ENCODE peak calls at places on chromosomes 11 and 22, in four cellular contexts. G is K562, O is WTC11, H is HepG2. T is an unnamed sample.
A peak's percentile ranks its signal among the peaks of the same experiment; 100 is the strongest.

GRCh38 chr11:19903620-19904069 is 191.0 kb downstream of the NAV2 start:
- DNase-seq in G (peak; percentile 77), O (peak; percentile 85), H (peak; percentile 60), T (peak; percentile 3)

GRCh38 chr11:3107608-3108182 is 50.5 kb upstream of the CARS1 start:
- DNase-seq in G (no peak), O (peak; percentile 22), H (no peak), T (no peak)

GRCh38 chr11:11291432-11292015 is 61.5 kb downstream of the CSNK2A3 start:
- DNase-seq in G (no peak), O (no peak), H (peak; percentile 19), T (no peak)

GRCh38 chr11:45354976-45355705 is 69.0 kb upstream of the SYT13 start:
- DNase-seq in G (peak; percentile 83), O (peak; percentile 86), H (no peak), T (no peak)

GRCh38 chr11:134524201-134524600 is 112.2 kb upstream of the B3GAT1 start:
- DNase-seq in G (no peak), O (peak; percentile 6), H (no peak), T (no peak)

GRCh38 chr11:76787911-76788596 is 4.9 kb downstream of the TSKU start:
- DNase-seq in G (peak; percentile 92), O (no peak), H (peak; percentile 75), T (no peak)

GRCh38 chr22:49398115-49398514 is 429.6 kb downstream of the BRD1 start:
- DNase-seq in G (no peak), O (no peak), H (no peak), T (no peak)

GRCh38 chr11:75490221-75491181 is 35.2 kb downstream of the GDPD5 start:
- DNase-seq in G (no peak), O (peak; percentile 36), H (no peak), T (no peak)

GRCh38 chr11:12235945-12236743 is 125.8 kb downstream of the MICAL2 start:
- DNase-seq in G (peak; percentile 73), O (no peak), H (peak; percentile 58), T (peak; percentile 48)

GRCh38 chr11:87597696-87598095 is 560.0 kb downstream of the TMEM135 start:
- DNase-seq in G (no peak), O (no peak), H (no peak), T (no peak)

GRCh38 chr11:7021318-7021717 is 1.0 kb downstream of the NLRP14 start:
- DNase-seq in G (no peak), O (no peak), H (no peak), T (no peak)

GRCh38 chr11:120894207-120894989 is 129.5 kb upstream of the TBCEL start:
- DNase-seq in G (no peak), O (no peak), H (no peak), T (no peak)

GRCh38 chr11:62008177-62008576 is 40.7 kb upstream of the FTH1 start:
- DNase-seq in G (no peak), O (no peak), H (no peak), T (no peak)

GRCh38 chr22:40613025-40613424 is 23.5 kb downstream of the MRTFA start:
- DNase-seq in G (no peak), O (no peak), H (no peak), T (no peak)

GRCh38 chr22:43392385-43392989 is 19.3 kb upstream of the MPPED1 start:
- DNase-seq in G (no peak), O (no peak), H (no peak), T (no peak)

GRCh38 chr22:45150139-45150538 is 13.6 kb upstream of the NUP50 start:
- DNase-seq in G (no peak), O (no peak), H (no peak), T (no peak)

GRCh38 chr11:62269654-62270278 is at the start of gene SCGB2A2:
- DNase-seq in G (no peak), O (no peak), H (no peak), T (no peak)

GRCh38 chr22:37752189-37753061 is 55.3 kb upstream of the GCAT start:
- DNase-seq in G (no peak), O (no peak), H (peak; percentile 73), T (no peak)

GRCh38 chr22:23403152-23403719 is 176.9 kb downstream of the IGLL1 start:
- DNase-seq in G (no peak), O (no peak), H (no peak), T (no peak)

GRCh38 chr11:84563356-84563755 is 1063.8 kb downstream of the DLG2 start:
- DNase-seq in G (no peak), O (no peak), H (no peak), T (no peak)

GRCh38 chr11:8041576-8041975 is 39.4 kb upstream of the TUB start:
- DNase-seq in G (no peak), O (no peak), H (no peak), T (no peak)

GRCh38 chr11:59756845-59757244 is 1.7 kb downstream of the STX3 start:
- DNase-seq in G (peak; percentile 82), O (no peak), H (no peak), T (no peak)

GRCh38 chr11:73761403-73761945 is 600 bp upstream of the RAB6A start:
- DNase-seq in G (no peak), O (no peak), H (no peak), T (no peak)

GRCh38 chr11:1570001-1570453 is 2.0 kb downstream of the DUSP8 start:
- DNase-seq in G (no peak), O (no peak), H (peak; percentile 25), T (no peak)

GRCh38 chr11:69297926-69298777 is 4.2 kb downstream of the MYEOV start:
- DNase-seq in G (peak; percentile 83), O (no peak), H (peak; percentile 78), T (peak; percentile 91)

GRCh38 chr11:2447951-2448650 is 3.3 kb downstream of the KCNQ1 start:
- DNase-seq in G (no peak), O (no peak), H (no peak), T (no peak)

GRCh38 chr11:86811637-86812321 is 11.4 kb downstream of the PRSS23 start:
- DNase-seq in G (no peak), O (no peak), H (no peak), T (no peak)

GRCh38 chr11:113006916-113007445 is 45.8 kb downstream of the NCAM1 start:
- DNase-seq in G (no peak), O (no peak), H (no peak), T (no peak)

GRCh38 chr11:131242616-131243015 is 127.8 kb upstream of the NTM start:
- DNase-seq in G (no peak), O (no peak), H (no peak), T (no peak)

GRCh38 chr11:86511086-86511551 is 136.4 kb downstream of the CCDC81 start:
- DNase-seq in G (no peak), O (no peak), H (no peak), T (peak; percentile 27)

GRCh38 chr11:65066315-65066714 is 8.0 kb upstream of the NAALADL1 start:
- DNase-seq in G (no peak), O (no peak), H (no peak), T (no peak)

GRCh38 chr11:65066805-65067291 is 8.5 kb upstream of the NAALADL1 start:
- DNase-seq in G (no peak), O (peak; percentile 73), H (no peak), T (no peak)

GRCh38 chr11:65067446-65067845 is 9.1 kb upstream of the NAALADL1 start:
- DNase-seq in G (no peak), O (no peak), H (no peak), T (no peak)

GRCh38 chr11:65064847-65065240 is 6.5 kb upstream of the NAALADL1 start:
- DNase-seq in G (no peak), O (no peak), H (no peak), T (no peak)

DNA sequence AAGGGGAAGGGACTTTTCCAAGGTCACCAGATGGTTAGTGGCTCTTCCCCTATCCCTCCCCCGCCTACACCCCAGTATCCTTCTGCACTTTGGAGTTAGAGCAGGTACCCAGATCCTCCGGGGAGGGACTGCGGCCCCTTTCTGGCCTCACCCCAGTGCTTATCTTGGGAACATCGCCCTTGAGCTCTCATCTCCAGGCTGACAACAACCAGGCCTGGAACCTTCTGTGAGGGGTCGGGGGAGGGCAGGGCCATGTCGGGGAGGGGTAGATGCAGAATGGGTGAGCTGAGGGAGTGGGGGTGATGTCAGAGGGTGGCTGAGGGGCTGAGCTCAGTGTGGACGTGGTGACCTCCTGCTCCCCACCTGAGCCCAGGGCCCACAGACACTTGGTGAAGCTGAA is 7.5 kb upstream of the NAALADL1 start:
- DNase-seq in G (no peak), O (no peak), H (no peak), T (no peak)
- TF ChIP-seq NR2C2 in G (no peak), O (no peak), H (no peak), T (no peak)

GRCh38 chr11:94179696-94180095 is 51.1 kb downstream of the PANX1 start:
- DNase-seq in G (no peak), O (no peak), H (no peak), T (no peak)

GRCh38 chr11:94170953-94171352 is 42.3 kb downstream of the PANX1 start:
- DNase-seq in G (no peak), O (no peak), H (no peak), T (no peak)

GRCh38 chr11:94171693-94172440 is 43.2 kb downstream of the PANX1 start:
- DNase-seq in G (peak; percentile 75), O (peak; percentile 75), H (peak; percentile 31), T (no peak)

GRCh38 chr11:94178331-94178730 is 49.7 kb downstream of the PANX1 start:
- DNase-seq in G (no peak), O (no peak), H (no peak), T (no peak)

GRCh38 chr11:94175545-94175944 is 46.9 kb downstream of the PANX1 start:
- DNase-seq in G (no peak), O (no peak), H (no peak), T (no peak)
- TF ChIP-seq NR2C2 in G (no peak), O (no peak), H (no peak), T (no peak)

DNA sequence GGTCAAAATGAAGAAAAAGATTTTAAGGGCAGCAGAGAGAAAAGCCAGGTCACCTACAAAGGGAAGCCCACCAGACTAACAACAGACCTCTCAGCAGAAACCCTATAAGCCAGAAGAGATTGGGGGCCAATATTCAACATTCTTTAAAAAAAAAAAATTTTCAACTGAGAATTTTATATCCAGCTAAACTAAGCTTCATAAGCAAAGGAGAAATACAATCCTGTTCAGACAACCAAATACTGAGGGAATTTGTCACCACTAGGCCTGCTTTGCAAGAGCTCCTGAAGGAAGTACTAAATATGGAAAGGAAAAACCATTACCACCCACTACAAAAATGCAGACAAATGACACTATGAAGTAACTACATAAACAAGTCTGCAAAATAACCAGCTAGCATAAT is 13.1 kb downstream of the PATE4 start:
- DNase-seq in G (no peak), O (no peak), H (no peak), T (no peak)
- TF ChIP-seq NR2C2 in G (no peak), O (no peak), H (no peak), T (no peak)

GRCh38 chr11:106724293-106724892 is 293.9 kb downstream of the GUCY1A2 start:
- DNase-seq in G (no peak), O (no peak), H (no peak), T (no peak)

GRCh38 chr11:106728861-106729260 is 289.4 kb downstream of the GUCY1A2 start:
- DNase-seq in G (no peak), O (no peak), H (no peak), T (no peak)

GRCh38 chr11:106717222-106717621 is 301.1 kb downstream of the GUCY1A2 start:
- DNase-seq in G (no peak), O (no peak), H (no peak), T (no peak)

GRCh38 chr11:106727261-106727660 is 291.0 kb downstream of the GUCY1A2 start:
- DNase-seq in G (no peak), O (no peak), H (no peak), T (no peak)

DNA sequence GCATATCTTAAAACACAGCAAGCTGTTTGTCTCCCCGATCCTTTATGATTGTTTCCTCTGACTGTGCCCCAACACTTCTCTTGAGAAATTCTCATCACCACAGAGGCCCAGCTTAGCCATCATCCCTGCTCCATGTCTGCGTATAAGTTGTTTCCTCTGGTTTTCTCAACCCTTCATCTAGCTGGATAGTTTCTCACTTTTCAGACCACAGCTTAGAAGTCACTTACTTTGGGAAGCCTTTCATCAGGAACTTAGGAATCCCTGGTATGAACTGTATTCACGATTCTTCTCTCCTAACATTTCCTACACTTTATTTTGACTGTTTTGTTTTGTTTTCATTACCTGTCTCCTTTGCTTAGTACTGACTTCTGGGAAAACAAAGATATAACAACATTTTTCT is 295.2 kb downstream of the GUCY1A2 start:
- DNase-seq in G (no peak), O (no peak), H (no peak), T (no peak)
- TF ChIP-seq NR2C2 in G (no peak), O (no peak), H (no peak), T (no peak)

T was measured in GM12878.